ENCODE peak calls at places on chromosomes 16 and 17, in six cellular contexts. F is GM12891, T is transverse colon, A is spleen, B is SK-N-SH, V is HL-60. D is an unnamed sample.

GRCh38 chr17:38598536-38598935 is 7.2 kb downstream of the SRCIN1 start:
- DNase-seq in A (no peak), V (no peak), B (peak; percentile 86), T (peak; percentile 63), F (peak; percentile 69), D (peak; percentile 64)

GRCh38 chr17:58085039-58085715 is 2.0 kb downstream of the DYNLL2 start:
- DNase-seq in A (no peak), T (no peak), V (no peak), F (no peak), B (no peak), D (no peak)

GRCh38 chr16:53541326-53541725 is 38.3 kb upstream of the AKTIP start:
- DNase-seq in F (no peak), B (no peak), A (no peak), V (no peak), T (no peak), D (no peak)

GRCh38 chr16:81544691-81545365 is 100.2 kb downstream of the CMIP start:
- DNase-seq in B (no peak), A (peak; percentile 61), V (no peak), T (no peak), F (no peak), D (no peak)

GRCh38 chr17:47732399-47733046 is 513 bp upstream of the TBX21 start:
- DNase-seq in B (peak; percentile 46), F (no peak), A (peak; percentile 70), V (no peak), T (no peak), D (peak; percentile 4)

GRCh38 chr16:73058616-73059409 is 10.9 kb upstream of the ZFHX3 start:
- DNase-seq in V (no peak), T (no peak), F (peak; percentile 47), B (peak; percentile 77), A (peak; percentile 86), D (no peak)

GRCh38 chr17:64519601-64520000 is 12.8 kb downstream of the CEP95 start:
- DNase-seq in T (no peak), A (no peak), B (no peak), F (no peak), V (no peak), D (no peak)

GRCh38 chr17:76688165-76688622 is 22.6 kb downstream of the MXRA7 start:
- DNase-seq in F (no peak), B (no peak), V (no peak), T (no peak), A (no peak), D (no peak)

GRCh38 chr17:43667506-43668438 is 6.0 kb upstream of the MEOX1 start:
- DNase-seq in T (no peak), V (no peak), F (no peak), B (no peak), A (no peak), D (no peak)

GRCh38 chr17:69084911-69085310 is 24.2 kb upstream of the ABCA9 start:
- DNase-seq in F (no peak), A (no peak), T (no peak), V (no peak), B (peak; percentile 23), D (no peak)

GRCh38 chr16:71758293-71758760 is 33.8 kb upstream of the PHLPP2 start:
- DNase-seq in T (no peak), A (no peak), V (no peak), F (no peak), B (no peak), D (no peak)

GRCh38 chr16:12089492-12090161 is 113.1 kb downstream of the SNX29 start:
- DNase-seq in B (no peak), T (peak; percentile 37), A (peak; percentile 86), F (peak; percentile 57), V (peak; percentile 51), D (peak; percentile 29)

GRCh38 chr17:81206657-81207056 is 16.1 kb downstream of the CEP131 start:
- DNase-seq in B (no peak), F (no peak), T (no peak), V (no peak), A (no peak), D (no peak)

GRCh38 chr17:10156579-10157488 is 41.6 kb downstream of the GAS7 start:
- DNase-seq in V (peak; percentile 70), F (peak; percentile 46), A (peak; percentile 86), B (no peak), T (peak; percentile 36), D (peak; percentile 58)

GRCh38 chr17:65515959-65516948 is 45.2 kb downstream of the AXIN2 start:
- DNase-seq in V (no peak), B (no peak), F (no peak), T (no peak), A (no peak), D (no peak)

GRCh38 chr16:82603784-82604411 is 22.9 kb upstream of the CDH13 start:
- DNase-seq in T (peak; percentile 29), A (no peak), F (no peak), B (no peak), V (no peak), D (no peak)

GRCh38 chr16:79217375-79218011 is 383.0 kb downstream of the MAF start:
- DNase-seq in F (peak; percentile 12), T (no peak), B (no peak), V (no peak), A (no peak), D (no peak)

GRCh38 chr16:67277294-67277998 is 1.9 kb upstream of the PLEKHG4 start:
- DNase-seq in F (no peak), T (peak; percentile 26), V (peak; percentile 64), B (no peak), A (no peak), D (no peak)

GRCh38 chr17:68399638-68400403 is 57.5 kb downstream of the WIPI1 start:
- DNase-seq in V (peak; percentile 28), T (peak; percentile 25), B (no peak), A (no peak), F (peak; percentile 20), D (no peak)

DNA sequence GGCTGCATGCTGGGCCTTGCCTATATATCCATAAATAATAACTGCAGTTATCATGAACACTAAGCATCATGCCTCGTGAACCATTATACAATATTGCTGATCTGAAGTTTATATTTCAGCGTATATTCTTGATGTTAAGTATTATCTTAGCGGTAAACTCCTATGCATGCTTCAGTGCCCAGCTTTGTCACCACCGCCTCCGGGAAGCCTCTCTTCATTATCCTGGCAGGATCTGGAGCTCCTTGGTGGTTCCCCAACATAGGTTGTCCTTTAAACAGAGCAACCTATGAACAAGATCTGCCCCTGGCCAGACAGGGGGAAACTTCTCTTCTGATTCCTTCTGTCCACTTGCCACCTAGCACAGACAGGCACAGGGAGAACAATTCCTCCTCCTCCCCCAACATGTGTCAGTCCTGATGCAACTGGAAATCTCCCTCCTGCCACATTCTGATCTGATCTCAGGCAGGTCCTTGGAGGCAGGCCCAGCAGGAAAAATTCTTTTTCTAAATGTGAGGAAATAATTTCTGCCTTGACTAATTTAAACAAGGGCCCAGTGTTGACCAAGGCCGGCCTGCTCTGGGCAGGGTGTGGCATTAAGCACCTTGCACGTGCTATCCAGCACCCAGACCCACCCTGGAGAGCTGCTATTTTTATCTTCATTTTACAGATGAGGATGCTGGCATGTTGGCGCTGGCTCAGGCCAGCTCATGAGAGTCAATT is 22.4 kb downstream of the SPNS2 start:
- DNase-seq in F (no peak), A (no peak), T (peak; percentile 36), V (no peak), B (no peak), D (no peak)
- TF ChIP-seq POLR2AphosphoS5 in F (no peak), A (no peak), T (no peak), V (no peak), B (no peak), D (no peak)

DNA sequence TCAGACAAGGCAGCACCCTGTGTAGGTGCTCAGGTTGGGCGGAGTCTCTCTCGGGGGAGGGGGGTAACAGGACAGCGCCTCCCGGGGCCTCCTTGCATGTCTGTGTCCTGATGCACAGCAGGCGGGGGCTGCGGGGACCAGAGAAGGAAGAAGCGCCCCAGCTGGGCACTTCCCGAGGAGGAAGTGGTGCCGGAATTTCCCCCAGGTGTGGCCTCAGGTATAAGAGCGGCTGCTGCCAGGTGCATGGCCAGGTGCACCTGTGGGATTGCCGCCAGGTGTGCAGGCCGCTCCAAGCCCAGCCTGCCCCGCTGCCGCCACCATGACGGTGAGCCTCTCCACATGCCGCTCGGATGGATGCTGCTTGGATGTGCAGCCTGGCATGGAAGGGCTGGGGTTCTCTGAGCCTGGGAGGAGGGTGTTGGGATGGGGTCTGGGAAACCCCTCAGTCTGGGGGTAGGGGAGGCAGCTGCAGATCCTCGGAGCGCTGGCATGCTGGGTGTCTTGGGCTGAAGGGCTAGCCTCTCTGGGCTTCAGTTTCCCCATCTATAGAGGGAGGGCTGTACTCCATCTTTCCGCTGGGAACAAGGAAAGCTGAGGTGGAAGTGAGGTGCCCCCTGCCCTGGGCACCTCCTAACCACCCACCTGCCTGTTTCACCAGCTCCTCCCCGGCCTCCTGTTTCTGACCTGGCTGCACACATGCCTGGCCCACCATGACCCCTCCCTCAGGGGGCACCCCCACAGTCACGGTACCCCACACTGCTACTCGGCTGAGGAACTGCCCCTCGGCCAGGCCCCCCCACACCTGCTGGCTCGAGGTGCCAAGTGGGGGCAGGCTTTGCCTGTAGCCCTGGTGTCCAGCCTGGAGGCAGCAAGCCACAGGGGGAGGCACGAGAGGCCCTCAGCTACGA is at the start of gene IL17C:
- DNase-seq in A (no peak), T (peak; percentile 80), V (no peak), B (no peak), F (no peak), D (no peak)
- TF ChIP-seq POLR2AphosphoS5 in A (peak; percentile 76), T (peak; percentile 92), V (no peak), B (no peak), F (no peak), D (no peak)

GRCh38 chr16:1012722-1013592 is 31.4 kb downstream of the SOX8 start:
- DNase-seq in V (no peak), B (no peak), T (no peak), F (no peak), A (no peak), D (no peak)
- TF ChIP-seq POLR2AphosphoS5 in V (no peak), B (no peak), T (no peak), F (no peak), A (no peak), D (no peak)

GRCh38 chr16:56608876-56609462 is 585 bp downstream of the MT2A start:
- DNase-seq in V (no peak), A (no peak), B (peak; percentile 43), F (no peak), T (no peak), D (no peak)
- TF ChIP-seq POLR2AphosphoS5 in V (no peak), A (no peak), B (no peak), F (no peak), T (no peak), D (no peak)

D was measured in GM12892.